ENCODE peak calls at places on chromosomes 6 and 20, in seven cellular contexts. P is HEK293T, B is A549, G is spleen, X is H9, Z is NCI-H2171, I is GM04504. C is an unnamed sample.

GRCh38 chr20:41171736-41172295 is 34.5 kb downstream of the PLCG1 start:
- DNase-seq in P (no peak), B (no peak), G (no peak), X (peak), Z (no peak), I (no peak), C (no peak)

GRCh38 chr6:157953580-157954091 is 28.0 kb upstream of the SYNJ2 start:
- DNase-seq in P (no peak), B (no peak), G (no peak), X (no peak), Z (no peak), I (no peak), C (no peak)

GRCh38 chr6:96878101-96878500 is 19.6 kb downstream of the NDUFAF4 start:
- DNase-seq in P (no peak), B (no peak), G (no peak), X (no peak), Z (no peak), I (peak), C (no peak)

GRCh38 chr6:160138839-160139419 is 17.3 kb downstream of the SLC22A1 start:
- DNase-seq in P (no peak), B (no peak), G (no peak), X (no peak), Z (no peak), I (no peak), C (no peak)

GRCh38 chr6:139439278-139439813 is 64.9 kb upstream of the CITED2 start:
- DNase-seq in P (no peak), B (no peak), G (no peak), X (no peak), Z (no peak), I (no peak), C (no peak)

GRCh38 chr6:35177139-35177538 is 36.0 kb upstream of the TCP11 start:
- DNase-seq in P (no peak), B (no peak), G (no peak), X (no peak), Z (no peak), I (no peak), C (no peak)

GRCh38 chr6:139881728-139882211 is 507.3 kb upstream of the CITED2 start:
- DNase-seq in P (peak), B (peak), G (no peak), X (peak), Z (peak), I (no peak), C (peak)

GRCh38 chr6:56760842-56761241 is 118.2 kb upstream of the DST start:
- DNase-seq in P (no peak), B (no peak), G (no peak), X (no peak), Z (no peak), I (no peak), C (no peak)

GRCh38 chr20:50478162-50479036 is 31.8 kb upstream of the PTPN1 start:
- DNase-seq in P (peak), B (peak), G (peak), X (peak), Z (no peak), I (no peak), C (peak)

GRCh38 chr6:149056777-149057463 is 260.6 kb upstream of the TAB2 start:
- DNase-seq in P (no peak), B (no peak), G (no peak), X (no peak), Z (no peak), I (no peak), C (no peak)

GRCh38 chr6:116218172-116218633 is 35.7 kb downstream of the TSPYL4 start:
- DNase-seq in P (no peak), B (no peak), G (no peak), X (no peak), Z (no peak), I (no peak), C (no peak)

GRCh38 chr20:34058831-34059230 is 53.2 kb downstream of the EIF2S2 start:
- DNase-seq in P (no peak), B (no peak), G (no peak), X (no peak), Z (no peak), I (no peak), C (no peak)

GRCh38 chr20:8318999-8319614 is 187.0 kb downstream of the PLCB1 start:
- DNase-seq in P (no peak), B (no peak), G (no peak), X (no peak), Z (no peak), I (no peak), C (no peak)

GRCh38 chr6:101722991-101723579 is 329.6 kb downstream of the GRIK2 start:
- DNase-seq in P (no peak), B (no peak), G (no peak), X (no peak), Z (no peak), I (peak), C (no peak)

GRCh38 chr6:1916334-1916985 is 306.7 kb downstream of the FOXC1 start:
- DNase-seq in P (no peak), B (no peak), G (no peak), X (no peak), Z (no peak), I (peak), C (no peak)

GRCh38 chr6:79544299-79544927 is 7.2 kb upstream of the LCA5 start:
- DNase-seq in P (no peak), B (no peak), G (no peak), X (no peak), Z (no peak), I (no peak), C (no peak)

GRCh38 chr6:140708386-140708785 is 1333.9 kb upstream of the CITED2 start:
- DNase-seq in P (no peak), B (no peak), G (no peak), X (no peak), Z (no peak), I (no peak), C (no peak)

GRCh38 chr6:25472314-25472713 is 179.7 kb upstream of the SCGN start:
- DNase-seq in P (peak), B (peak), G (no peak), X (no peak), Z (no peak), I (no peak), C (no peak)

GRCh38 chr6:158817298-158818007 is 1.7 kb downstream of the EZR start:
- DNase-seq in P (no peak), B (no peak), G (peak), X (no peak), Z (no peak), I (no peak), C (peak)

GRCh38 chr6:167094436-167094819 is 28.5 kb upstream of the CCR6 start:
- DNase-seq in P (no peak), B (no peak), G (no peak), X (no peak), Z (no peak), I (no peak), C (no peak)

GRCh38 chr6:33830635-33831240 is 26.9 kb upstream of the MLN start:
- DNase-seq in P (no peak), B (no peak), G (no peak), X (no peak), Z (no peak), I (no peak), C (no peak)

GRCh38 chr6:42450314-42451145 is 1.2 kb downstream of the TRERF1 start:
- DNase-seq in P (no peak), B (no peak), G (no peak), X (no peak), Z (no peak), I (no peak), C (peak)

GRCh38 chr6:85580104-85580877 is 13.4 kb downstream of the SNX14 start:
- DNase-seq in P (no peak), B (no peak), G (no peak), X (no peak), Z (no peak), I (no peak), C (no peak)

GRCh38 chr6:72835749-72836148 is 213.9 kb downstream of the KCNQ5 start:
- DNase-seq in P (no peak), B (no peak), G (no peak), X (no peak), Z (no peak), I (no peak), C (no peak)

GRCh38 chr6:144190593-144190992 is 40.3 kb downstream of the STX11 start:
- DNase-seq in P (no peak), B (no peak), G (no peak), X (no peak), Z (no peak), I (peak), C (no peak)

GRCh38 chr20:63315982-63316491 is 23.1 kb downstream of the COL20A1 start:
- DNase-seq in P (no peak), B (no peak), G (peak), X (no peak), Z (no peak), I (no peak), C (peak)

GRCh38 chr6:89073014-89073620 is 7.4 kb upstream of the PNRC1 start:
- DNase-seq in P (no peak), B (no peak), G (no peak), X (no peak), Z (no peak), I (no peak), C (no peak)

GRCh38 chr6:57177545-57178225 is 5.6 kb downstream of the BAG2 start:
- DNase-seq in P (no peak), B (no peak), G (no peak), X (no peak), Z (no peak), I (peak), C (no peak)

GRCh38 chr20:48400009-48400408 is 427.8 kb downstream of the PREX1 start:
- DNase-seq in P (no peak), B (no peak), G (no peak), X (no peak), Z (no peak), I (no peak), C (no peak)

GRCh38 chr20:10060223-10060622 is 25.4 kb downstream of the ANKEF1 start:
- DNase-seq in P (no peak), B (no peak), G (no peak), X (no peak), Z (peak), I (no peak), C (peak)

GRCh38 chr6:26501482-26501986 is 1.4 kb downstream of the BTN1A1 start:
- DNase-seq in P (no peak), B (no peak), G (peak), X (peak), Z (no peak), I (no peak), C (peak)

GRCh38 chr6:145715426-145715825 is 19.9 kb downstream of the EPM2A start:
- DNase-seq in P (no peak), B (no peak), G (no peak), X (no peak), Z (no peak), I (no peak), C (no peak)

GRCh38 chr6:13409991-13410390 is 77.4 kb downstream of the GFOD1 start:
- DNase-seq in P (no peak), B (no peak), G (no peak), X (no peak), Z (no peak), I (no peak), C (no peak)

GRCh38 chr6:163354779-163355431 is 59.6 kb upstream of the QKI start:
- DNase-seq in P (no peak), B (no peak), G (no peak), X (no peak), Z (no peak), I (no peak), C (no peak)

C was measured in glutamatergic neuron.